ENCODE peak calls at places on chromosomes 3 and 15, in eight cellular contexts. U is HCT116, P is BJ, W is AG10803, X is endothelial cell of umbilical vein, T is uterus, Z is Caco-2, O is OCI-LY7. K is an unnamed sample.

GRCh38 chr15:35698331-35698730 is 152.4 kb upstream of the DPH6 start:
- DNase-seq in U (no peak), P (no peak), W (no peak), X (peak), T (no peak), Z (no peak), O (no peak), K (no peak)

GRCh38 chr3:37132334-37132733 is 42.0 kb downstream of the LRRFIP2 start:
- DNase-seq in U (no peak), P (no peak), W (no peak), X (peak), T (no peak), Z (no peak), O (no peak), K (no peak)

GRCh38 chr15:81314378-81314777 is 9.6 kb downstream of the STARD5 start:
- DNase-seq in U (no peak), P (no peak), W (no peak), X (no peak), T (no peak), Z (no peak), O (no peak), K (no peak)

GRCh38 chr3:159163656-159164055 is 361.8 kb downstream of the MFSD1 start:
- DNase-seq in U (no peak), P (no peak), W (no peak), X (no peak), T (no peak), Z (no peak), O (no peak), K (no peak)

GRCh38 chr3:123475786-123476185 is 26.9 kb upstream of the ADCY5 start:
- DNase-seq in U (no peak), P (no peak), W (no peak), X (no peak), T (no peak), Z (no peak), O (no peak), K (no peak)

GRCh38 chr15:50128266-50128665 is 9.2 kb upstream of the ATP8B4 start:
- DNase-seq in U (no peak), P (no peak), W (no peak), X (no peak), T (peak), Z (no peak), O (no peak), K (no peak)

GRCh38 chr15:34039180-34039486 is at the start of gene AVEN:
- DNase-seq in U (no peak), P (no peak), W (no peak), X (no peak), T (no peak), Z (no peak), O (no peak), K (no peak)

GRCh38 chr15:36643551-36643950 is 64.1 kb downstream of the CDIN1 start:
- DNase-seq in U (peak), P (no peak), W (no peak), X (no peak), T (no peak), Z (no peak), O (no peak), K (no peak)

GRCh38 chr3:151169262-151169661 is 33.8 kb downstream of the GPR171 start:
- DNase-seq in U (no peak), P (no peak), W (no peak), X (no peak), T (no peak), Z (no peak), O (no peak), K (no peak)

GRCh38 chr3:4351164-4351855 is 48.1 kb downstream of the SETMAR start:
- DNase-seq in U (no peak), P (no peak), W (peak), X (peak), T (no peak), Z (no peak), O (no peak), K (no peak)

GRCh38 chr3:98893740-98894139 is 7.8 kb downstream of the DCBLD2 start:
- DNase-seq in U (no peak), P (no peak), W (no peak), X (no peak), T (no peak), Z (no peak), O (no peak), K (no peak)

GRCh38 chr15:63146684-63147083 is 10.6 kb downstream of the RPS27L start:
- DNase-seq in U (no peak), P (no peak), W (no peak), X (peak), T (no peak), Z (no peak), O (no peak), K (no peak)

GRCh38 chr15:69926011-69926410 is 171.7 kb downstream of the TLE3 start:
- DNase-seq in U (no peak), P (no peak), W (peak), X (no peak), T (no peak), Z (no peak), O (no peak), K (no peak)

GRCh38 chr15:92930776-92931175 is 30.7 kb downstream of the CHD2 start:
- DNase-seq in U (no peak), P (peak), W (peak), X (no peak), T (no peak), Z (no peak), O (no peak), K (no peak)

GRCh38 chr15:90343391-90343790 is 8.7 kb upstream of the ZNF774 start:
- DNase-seq in U (no peak), P (no peak), W (no peak), X (peak), T (no peak), Z (no peak), O (no peak), K (no peak)

GRCh38 chr15:97849183-97849582 is 111.3 kb upstream of the ARRDC4 start:
- DNase-seq in U (no peak), P (no peak), W (no peak), X (no peak), T (no peak), Z (no peak), O (no peak), K (no peak)

GRCh38 chr3:46829699-46830208 is 33.5 kb downstream of the MYL3 start:
- DNase-seq in U (no peak), P (no peak), W (no peak), X (no peak), T (no peak), Z (no peak), O (no peak), K (no peak)

GRCh38 chr3:8327739-8328138 is 173.9 kb upstream of the LMCD1 start:
- DNase-seq in U (no peak), P (no peak), W (no peak), X (no peak), T (no peak), Z (no peak), O (no peak), K (no peak)

GRCh38 chr3:128076783-128077624 is 24.8 kb downstream of the SEC61A1 start:
- DNase-seq in U (no peak), P (no peak), W (no peak), X (peak), T (no peak), Z (no peak), O (no peak), K (no peak)

GRCh38 chr3:163391407-163392181 is 1686.7 kb downstream of the SI start:
- DNase-seq in U (no peak), P (no peak), W (no peak), X (no peak), T (no peak), Z (no peak), O (no peak), K (no peak)

GRCh38 chr3:166123576-166123975 is 286.4 kb upstream of the BCHE start:
- DNase-seq in U (no peak), P (no peak), W (no peak), X (no peak), T (no peak), Z (no peak), O (no peak), K (no peak)

GRCh38 chr15:52790166-52790708 is at the start of gene ONECUT1:
- DNase-seq in U (no peak), P (no peak), W (peak), X (peak), T (no peak), Z (peak), O (peak), K (no peak)

GRCh38 chr15:36263666-36264065 is 315.8 kb upstream of the CDIN1 start:
- DNase-seq in U (no peak), P (no peak), W (no peak), X (peak), T (no peak), Z (no peak), O (no peak), K (no peak)

GRCh38 chr15:77830041-77830440 is 197.3 kb upstream of the LINGO1 start:
- DNase-seq in U (peak), P (no peak), W (peak), X (no peak), T (no peak), Z (no peak), O (no peak), K (peak)

GRCh38 chr15:51108933-51109550 is 14.3 kb upstream of the TNFAIP8L3 start:
- DNase-seq in U (no peak), P (peak), W (peak), X (no peak), T (peak), Z (no peak), O (no peak), K (no peak)

GRCh38 chr15:69117431-69117841 is 43.0 kb upstream of the GLCE start:
- DNase-seq in U (no peak), P (no peak), W (no peak), X (no peak), T (no peak), Z (peak), O (no peak), K (no peak)

GRCh38 chr3:8503461-8503860 is 1.8 kb downstream of the LMCD1 start:
- DNase-seq in U (no peak), P (no peak), W (no peak), X (peak), T (no peak), Z (no peak), O (no peak), K (no peak)

GRCh38 chr15:81466741-81467140 is 92.7 kb upstream of the TMC3 start:
- DNase-seq in U (no peak), P (no peak), W (no peak), X (no peak), T (no peak), Z (no peak), O (no peak), K (no peak)

GRCh38 chr3:69505770-69506407 is 120.0 kb upstream of the FRMD4B start:
- DNase-seq in U (no peak), P (no peak), W (no peak), X (peak), T (no peak), Z (no peak), O (no peak), K (no peak)

GRCh38 chr3:64747682-64748081 is 59.9 kb upstream of the ADAMTS9 start:
- DNase-seq in U (no peak), P (no peak), W (no peak), X (no peak), T (no peak), Z (no peak), O (no peak), K (no peak)

GRCh38 chr3:172449468-172450149 is 1.4 kb upstream of the GHSR start:
- DNase-seq in U (no peak), P (no peak), W (peak), X (peak), T (no peak), Z (no peak), O (no peak), K (no peak)

GRCh38 chr3:182248349-182248880 is 536.7 kb downstream of the SOX2 start:
- DNase-seq in U (peak), P (no peak), W (no peak), X (no peak), T (no peak), Z (no peak), O (peak), K (no peak)

GRCh38 chr3:137263982-137264777 is 306.4 kb downstream of the IL20RB start:
- DNase-seq in U (no peak), P (no peak), W (no peak), X (no peak), T (no peak), Z (no peak), O (no peak), K (no peak)

GRCh38 chr3:13276438-13277129 is 143.5 kb downstream of the NUP210 start:
- DNase-seq in U (no peak), P (no peak), W (no peak), X (no peak), T (no peak), Z (no peak), O (no peak), K (no peak)
- H3K4me3 ChIP-seq in U (no peak), P (no peak), W (no peak), X (no peak), T (no peak), Z (no peak), O (no peak), K (no peak)

DNA sequence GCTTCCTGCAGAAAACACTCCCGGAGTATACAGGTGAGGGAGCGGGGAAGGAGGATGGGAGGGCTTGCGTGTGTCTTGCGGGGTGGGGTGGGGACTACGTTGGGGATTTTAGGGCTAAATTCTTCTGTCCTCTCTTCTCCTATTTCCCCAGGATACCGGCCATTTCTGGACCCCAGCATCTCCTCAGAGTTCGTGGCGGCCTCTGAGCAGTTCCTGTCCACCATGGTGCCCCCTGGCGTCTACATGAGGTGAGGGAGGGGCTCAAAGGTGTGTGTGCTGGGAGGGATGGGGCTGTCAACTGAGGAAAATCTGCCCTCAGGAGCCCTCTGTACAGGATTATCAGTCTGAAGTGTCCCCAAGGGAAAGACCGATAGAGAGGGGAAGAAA is 6.6 kb downstream of the DUOX1 start:
- DNase-seq in U (no peak), P (no peak), W (no peak), X (no peak), T (no peak), Z (no peak), O (peak), K (no peak)
- TF ChIP-seq CTCF in U (no peak), P (no peak), W (no peak), X (no peak), T (no peak), Z (no peak), O (peak), K (no peak)

GRCh38 chr3:116423945-116424344 is 21.3 kb downstream of the LSAMP start:
- DNase-seq in U (no peak), P (no peak), W (no peak), X (no peak), T (no peak), Z (no peak), O (no peak), K (no peak)
- H3K4me3 ChIP-seq in U (no peak), P (no peak), W (no peak), X (no peak), T (no peak), Z (no peak), O (no peak), K (no peak)

GRCh38 chr3:20236603-20237002 is 50.6 kb upstream of the SGO1 start:
- DNase-seq in U (no peak), P (no peak), W (no peak), X (no peak), T (no peak), Z (no peak), O (no peak), K (no peak)

GRCh38 chr3:20245781-20246180 is 59.8 kb upstream of the SGO1 start:
- DNase-seq in U (no peak), P (no peak), W (no peak), X (no peak), T (no peak), Z (no peak), O (no peak), K (no peak)

GRCh38 chr3:20235796-20236195 is 49.8 kb upstream of the SGO1 start:
- DNase-seq in U (no peak), P (no peak), W (no peak), X (no peak), T (no peak), Z (no peak), O (no peak), K (no peak)

GRCh38 chr3:20240154-20240883 is 54.3 kb upstream of the SGO1 start:
- DNase-seq in U (no peak), P (no peak), W (no peak), X (no peak), T (no peak), Z (no peak), O (no peak), K (no peak)
- TF ChIP-seq CTCF in U (no peak), P (no peak), W (no peak), X (no peak), T (no peak), Z (no peak), O (no peak), K (no peak)

GRCh38 chr3:39103791-39104552 is 3.5 kb downstream of the GORASP1 start:
- DNase-seq in U (no peak), P (no peak), W (no peak), X (no peak), T (no peak), Z (no peak), O (no peak), K (no peak)

GRCh38 chr3:39106281-39107055 is 959 bp downstream of the GORASP1 start:
- DNase-seq in U (no peak), P (no peak), W (peak), X (peak), T (no peak), Z (no peak), O (no peak), K (no peak)

GRCh38 chr3:39107056-39107873 is at the start of the genes GORASP1 and TTC21A:
- DNase-seq in U (peak), P (peak), W (peak), X (peak), T (peak), Z (peak), O (peak), K (peak)

GRCh38 chr3:39104961-39105686 is 2.3 kb downstream of the GORASP1 start:
- DNase-seq in U (no peak), P (no peak), W (no peak), X (no peak), T (no peak), Z (no peak), O (no peak), K (no peak)

GRCh38 chr3:39105687-39106063 is 1.8 kb downstream of the GORASP1 start:
- DNase-seq in U (no peak), P (no peak), W (no peak), X (no peak), T (no peak), Z (no peak), O (no peak), K (no peak)
- H3K4me3 ChIP-seq in U (no peak), P (no peak), W (peak), X (no peak), T (no peak), Z (no peak), O (peak), K (peak)

GRCh38 chr3:75906555-75907112 is 121.3 kb upstream of the ZNF717 start:
- DNase-seq in U (no peak), P (no peak), W (peak), X (no peak), T (no peak), Z (no peak), O (no peak), K (no peak)
- TF ChIP-seq CTCF in U (no peak), P (no peak), W (no peak), X (no peak), T (no peak), Z (no peak), O (no peak), K (no peak)

GRCh38 chr3:188888321-188889056 is 283.3 kb upstream of the TPRG1 start:
- DNase-seq in U (no peak), P (no peak), W (no peak), X (no peak), T (no peak), Z (no peak), O (no peak), K (no peak)
- H3K4me3 ChIP-seq in U (no peak), P (no peak), W (no peak), X (no peak), T (no peak), Z (no peak), O (no peak), K (no peak)

K was measured in HFF-Myc.